ENCODE peak calls at places on chromosomes 5 and 9, in seven cellular contexts. M is left kidney, Y is GM20000, Z is NCI-H524, P is mucosa of gallbladder, G is activated T-helper 1 cell treated with Interleukin-2 at 50 U/mL for 16 hours, X is AG04450. I is an unnamed sample.

GRCh38 chr9:132888151-132888550 is 9.5 kb downstream of the SPACA9 start:
- DNase-seq in Z (no peak), P (no peak), X (no peak), M (no peak), G (no peak), Y (no peak), I (no peak)

GRCh38 chr9:127568618-127568970 is 43.5 kb upstream of the STXBP1 start:
- DNase-seq in P (no peak), M (no peak), G (no peak), Z (no peak), X (no peak), Y (no peak), I (no peak)

GRCh38 chr5:144369001-144369400 is 198.3 kb downstream of the KCTD16 start:
- DNase-seq in X (no peak), G (no peak), Y (no peak), Z (no peak), M (peak), P (no peak), I (peak)

GRCh38 chr5:157400741-157401140 is 59.3 kb upstream of the NIPAL4 start:
- DNase-seq in Y (no peak), M (no peak), G (no peak), Z (no peak), P (no peak), X (no peak), I (no peak)

GRCh38 chr9:87850405-87850804 is 32.3 kb upstream of the SPATA31E1 start:
- DNase-seq in X (peak), P (no peak), Y (no peak), M (no peak), G (no peak), Z (no peak), I (no peak)

GRCh38 chr9:89917861-89918260 is 313.0 kb downstream of the GADD45G start:
- DNase-seq in G (no peak), Z (no peak), M (no peak), P (no peak), Y (no peak), X (no peak), I (no peak)

GRCh38 chr5:116242363-116242762 is 157.5 kb downstream of the COMMD10 start:
- DNase-seq in G (no peak), P (no peak), M (peak), Y (no peak), Z (no peak), X (no peak), I (no peak)

GRCh38 chr5:133783481-133783880 is 171.1 kb upstream of the FSTL4 start:
- DNase-seq in Z (no peak), Y (no peak), X (no peak), G (no peak), M (no peak), P (no peak), I (no peak)

GRCh38 chr9:113474372-113474771 is 10.8 kb downstream of the RGS3 start:
- DNase-seq in P (no peak), X (no peak), Z (no peak), G (no peak), M (no peak), Y (no peak), I (no peak)

GRCh38 chr9:72485821-72486605 is 35.4 kb upstream of the TMC1 start:
- DNase-seq in G (no peak), Y (no peak), M (peak), P (no peak), Z (no peak), X (no peak), I (no peak)

GRCh38 chr5:91500758-91501157 is 117.6 kb upstream of the ARRDC3 start:
- DNase-seq in M (no peak), P (no peak), Z (no peak), Y (no peak), X (no peak), G (no peak), I (no peak)

GRCh38 chr9:115944166-115944948 is 209.2 kb upstream of the PAPPA start:
- DNase-seq in M (peak), G (no peak), X (peak), Z (no peak), Y (no peak), P (peak), I (no peak)

GRCh38 chr5:16508730-16509531 is 43.3 kb upstream of the ZNF622 start:
- DNase-seq in G (no peak), Y (no peak), P (peak), X (no peak), M (peak), Z (no peak), I (no peak)

GRCh38 chr9:126701820-126702500 is 88.2 kb downstream of the LMX1B start:
- DNase-seq in Y (peak), M (no peak), Z (no peak), P (no peak), X (no peak), G (no peak), I (no peak)

GRCh38 chr5:131423056-131423455 is 159.2 kb downstream of the CDC42SE2 start:
- DNase-seq in Z (peak), G (no peak), Y (no peak), P (no peak), M (peak), X (peak), I (no peak)

GRCh38 chr9:81562221-81563019 is 126.9 kb downstream of the TLE1 start:
- DNase-seq in Y (no peak), M (no peak), P (peak), Z (no peak), X (peak), G (no peak), I (no peak)

GRCh38 chr9:125537442-125538091 is 169.4 kb downstream of the MAPKAP1 start:
- DNase-seq in M (no peak), Z (no peak), P (no peak), G (no peak), Y (no peak), X (no peak), I (no peak)

GRCh38 chr5:147578228-147579024 is 68.6 kb upstream of the DPYSL3 start:
- DNase-seq in P (no peak), Y (peak), M (peak), X (no peak), Z (peak), G (no peak), I (peak)

GRCh38 chr9:123109540-123110279 is 76.2 kb downstream of the GPR21 start:
- DNase-seq in X (no peak), P (peak), M (no peak), Z (no peak), G (no peak), Y (no peak), I (no peak)

GRCh38 chr5:43073597-43074546 is 33.8 kb upstream of the ANXA2R start:
- DNase-seq in G (no peak), M (peak), X (no peak), Z (peak), P (no peak), Y (peak), I (peak)

GRCh38 chr5:84287964-84288363 is 96.7 kb downstream of the EDIL3 start:
- DNase-seq in Z (no peak), X (peak), Y (no peak), P (no peak), M (no peak), G (no peak), I (no peak)

GRCh38 chr9:20290287-20290686 is 332.0 kb downstream of the MLLT3 start:
- DNase-seq in Z (no peak), Y (no peak), P (no peak), M (no peak), X (no peak), G (no peak), I (no peak)

GRCh38 chr5:50744761-50745160 is 78.3 kb downstream of the PARP8 start:
- DNase-seq in X (peak), Y (peak), G (no peak), M (no peak), P (no peak), Z (no peak), I (peak)

GRCh38 chr5:110965773-110966581 is 105.5 kb upstream of the TSLP start:
- DNase-seq in Y (no peak), P (no peak), Z (no peak), X (no peak), G (no peak), M (no peak), I (no peak)

GRCh38 chr9:110370316-110370715 is 32.7 kb upstream of the TXNDC8 start:
- DNase-seq in Z (no peak), P (no peak), X (no peak), G (no peak), Y (no peak), M (peak), I (no peak)

GRCh38 chr9:109349431-109349846 is 28.6 kb upstream of the EPB41L4B start:
- DNase-seq in Z (peak), Y (no peak), G (no peak), M (no peak), P (no peak), X (peak), I (no peak)

GRCh38 chr9:26296910-26297309 is 595.7 kb downstream of the CAAP1 start:
- DNase-seq in P (no peak), Y (no peak), Z (no peak), M (no peak), G (no peak), X (no peak), I (no peak)

GRCh38 chr5:17436345-17436744 is 61.7 kb upstream of the TAF11L2 start:
- DNase-seq in M (peak), Y (no peak), G (no peak), Z (no peak), P (no peak), X (no peak), I (no peak)

GRCh38 chr5:122937914-122938313 is 92.5 kb downstream of the SNX24 start:
- DNase-seq in Y (no peak), M (no peak), Z (no peak), G (no peak), X (no peak), P (peak), I (no peak)

GRCh38 chr5:68344447-68345111 is 129.0 kb downstream of the PIK3R1 start:
- DNase-seq in G (no peak), P (no peak), Y (peak), X (no peak), Z (no peak), M (no peak), I (no peak)

GRCh38 chr5:68762201-68762600 is 331.6 kb upstream of the SLC30A5 start:
- DNase-seq in X (no peak), G (no peak), M (no peak), Z (no peak), P (no peak), Y (no peak), I (no peak)

GRCh38 chr5:50352390-50352789 is 88.7 kb downstream of the EMB start:
- DNase-seq in P (no peak), G (no peak), M (no peak), Z (no peak), X (no peak), Y (no peak), I (peak)

GRCh38 chr9:133188006-133188842 is 20.8 kb downstream of the OBP2B start:
- DNase-seq in Y (peak), M (peak), X (no peak), Z (peak), G (no peak), P (no peak), I (peak)

GRCh38 chr9:15834541-15834940 is 281.7 kb downstream of the CCDC171 start:
- DNase-seq in X (no peak), Y (no peak), M (peak), Z (peak), P (no peak), G (no peak), I (peak)

GRCh38 chr5:108560581-108560980 is 178.7 kb upstream of the FBXL17 start:
- DNase-seq in Z (no peak), X (peak), M (no peak), Y (no peak), G (no peak), P (no peak), I (no peak)

GRCh38 chr5:124395287-124395686 is 351.2 kb downstream of the ZNF608 start:
- DNase-seq in P (no peak), Y (no peak), X (no peak), Z (no peak), M (peak), G (no peak), I (no peak)